ENCODE peak calls at places on chromosomes 13 and 19, in ten cellular contexts. D is right lobe of liver; V is stomach; E is MM.1S; K is small intestine; G is T-helper 1 cell; T is stimulated activated CD4-positive, alpha-beta T cell treated with anti-CD3 and anti-CD28 coated beads, TNF-alpha, amount 100 ng/mL, for 24 hours; S is activated naive CD4-positive, alpha-beta T cell treated with Interleukin-2 at 50 U/mL for 16 hours; P is retina; U is activated T-cell treated with anti-CD3 and anti-CD28 coated beads, Interleukin-2, amount 50 U/mL, for 4 hours. C is an unnamed sample.

GRCh38 chr19:56333506-56333905 is 18.9 kb upstream of the ZSCAN5A start:
- DNase-seq in D (no peak), V (peak), E (peak), K (peak), G (peak), T (no peak), S (peak), P (no peak), U (peak), C (peak)

GRCh38 chr13:75566658-75567057 is 17.1 kb downstream of the UCHL3 start:
- DNase-seq in D (no peak), V (no peak), E (no peak), K (peak), G (no peak), T (no peak), S (no peak), P (no peak), U (no peak), C (no peak)

GRCh38 chr19:57088125-57088524 is 31.7 kb upstream of the USP29 start:
- DNase-seq in D (no peak), V (no peak), E (no peak), K (no peak), G (no peak), T (no peak), S (no peak), P (no peak), U (no peak), C (no peak)

GRCh38 chr13:40993119-40993518 is 26.0 kb downstream of the ELF1 start:
- DNase-seq in D (no peak), V (no peak), E (peak), K (no peak), G (no peak), T (no peak), S (no peak), P (no peak), U (no peak), C (no peak)

GRCh38 chr19:49057636-49058234 is at the start of gene CGB7:
- DNase-seq in D (peak), V (peak), E (no peak), K (peak), G (peak), T (peak), S (peak), P (peak), U (peak), C (peak)

GRCh38 chr13:67148219-67148583 is 81.9 kb downstream of the PCDH9 start:
- DNase-seq in D (no peak), V (no peak), E (no peak), K (no peak), G (no peak), T (no peak), S (no peak), P (no peak), U (no peak), C (no peak)

GRCh38 chr13:50230365-50230978 is 215.2 kb downstream of the KCNRG start:
- DNase-seq in D (no peak), V (no peak), E (no peak), K (peak), G (no peak), T (no peak), S (no peak), P (no peak), U (no peak), C (no peak)

GRCh38 chr19:16714702-16715294 is 4.8 kb upstream of the NWD1 start:
- DNase-seq in D (peak), V (peak), E (no peak), K (peak), G (peak), T (peak), S (peak), P (peak), U (peak), C (peak)

GRCh38 chr13:112603641-112604220 is 15.8 kb upstream of the TUBGCP3 start:
- DNase-seq in D (no peak), V (no peak), E (no peak), K (no peak), G (no peak), T (no peak), S (no peak), P (no peak), U (no peak), C (no peak)

GRCh38 chr13:70623260-70623659 is 515.0 kb upstream of the KLHL1 start:
- DNase-seq in D (no peak), V (no peak), E (no peak), K (no peak), G (no peak), T (no peak), S (no peak), P (no peak), U (no peak), C (no peak)

GRCh38 chr13:61406275-61406674 is 9.4 kb downstream of the PCDH20 start:
- DNase-seq in D (no peak), V (no peak), E (peak), K (no peak), G (no peak), T (no peak), S (no peak), P (no peak), U (no peak), C (no peak)

GRCh38 chr13:29993716-29994488 is 143.5 kb upstream of the UBL3 start:
- DNase-seq in D (no peak), V (no peak), E (no peak), K (no peak), G (no peak), T (no peak), S (no peak), P (no peak), U (no peak), C (no peak)

GRCh38 chr19:31699421-31699820 is 350.2 kb upstream of the TSHZ3 start:
- DNase-seq in D (no peak), V (no peak), E (no peak), K (no peak), G (no peak), T (no peak), S (no peak), P (no peak), U (no peak), C (no peak)

GRCh38 chr13:22061806-22062391 is 391.0 kb downstream of the FGF9 start:
- DNase-seq in D (no peak), V (no peak), E (peak), K (peak), G (peak), T (no peak), S (no peak), P (no peak), U (no peak), C (peak)

GRCh38 chr19:13120817-13121216 is 2.8 kb downstream of the NACC1 start:
- DNase-seq in D (no peak), V (no peak), E (no peak), K (no peak), G (no peak), T (no peak), S (no peak), P (no peak), U (no peak), C (no peak)

C was measured in stimulated activated naive CD8-positive, alpha-beta T cell treated with anti-CD3 and anti-CD28 coated beads, Interleukin-15, Interleukin-2, amounts not matched to agents 100 U/mL and 50 U/mL, for 24 hours.